ENCODE peak calls at places on chromosomes 11 and 22, in four cellular contexts. S is A549, L is HepG2, Q is K562. V is an unnamed sample.

GRCh38 chr22:35314161-35314942 is 14.7 kb downstream of the TOM1 start:
- DNase-seq in S (no peak), L (no peak), Q (no peak), V (no peak)

GRCh38 chr11:76419896-76420295 is 24.9 kb upstream of the EMSY start:
- DNase-seq in L (peak), S (peak), Q (peak), V (no peak)

GRCh38 chr11:133928628-133929059 is 28.1 kb downstream of the IGSF9B start:
- DNase-seq in S (no peak), Q (no peak), L (no peak), V (no peak)

GRCh38 chr11:862028-862703 is 19.5 kb downstream of the TSPAN4 start:
- DNase-seq in L (no peak), Q (peak), S (no peak), V (no peak)

GRCh38 chr22:24977370-24978230 is 25.1 kb downstream of the KIAA1671 start:
- DNase-seq in S (no peak), Q (no peak), L (no peak), V (no peak)

GRCh38 chr11:96303067-96303466 is 39.9 kb downstream of the MAML2 start:
- DNase-seq in Q (no peak), S (no peak), L (no peak), V (peak)

GRCh38 chr11:130165601-130166456 is 6.2 kb downstream of the ST14 start:
- DNase-seq in L (no peak), Q (no peak), S (no peak), V (no peak)

GRCh38 chr11:61061081-61061826 is 41.0 kb upstream of the CD5 start:
- DNase-seq in Q (no peak), S (no peak), L (no peak), V (no peak)

GRCh38 chr11:57703341-57703740 is 8.7 kb downstream of the MED19 start:
- DNase-seq in S (no peak), L (no peak), Q (no peak), V (peak)

GRCh38 chr11:123450593-123450992 is 20.5 kb downstream of the GRAMD1B start:
- DNase-seq in S (no peak), L (no peak), Q (no peak), V (peak)

GRCh38 chr22:28942801-28943500 is 59.6 kb downstream of the ZNRF3 start:
- DNase-seq in L (no peak), Q (no peak), S (no peak), V (no peak)

GRCh38 chr11:95346207-95346718 is 115.3 kb upstream of the SESN3 start:
- DNase-seq in L (no peak), Q (no peak), S (no peak), V (no peak)

GRCh38 chr11:131944709-131945108 is 574.3 kb downstream of the NTM start:
- DNase-seq in L (no peak), S (no peak), Q (no peak), V (peak)

GRCh38 chr11:11261629-11262028 is 91.4 kb downstream of the CSNK2A3 start:
- DNase-seq in L (no peak), S (no peak), Q (no peak), V (no peak)

GRCh38 chr22:25407226-25407858 is 157.1 kb upstream of the GRK3 start:
- DNase-seq in Q (no peak), L (no peak), S (no peak), V (no peak)

GRCh38 chr11:61730222-61730994 is 22.0 kb upstream of the MYRF start:
- DNase-seq in Q (no peak), L (no peak), S (peak), V (no peak)

GRCh38 chr11:84465040-84465439 is 1162.1 kb downstream of the DLG2 start:
- DNase-seq in S (no peak), L (no peak), Q (no peak), V (no peak)

GRCh38 chr11:58928691-58929090 is 10.6 kb upstream of the GLYATL1 start:
- DNase-seq in S (no peak), Q (no peak), L (no peak), V (no peak)

GRCh38 chr11:23585700-23586099 is 725.4 kb upstream of the CCDC179 start:
- DNase-seq in Q (no peak), L (no peak), S (no peak), V (no peak)

GRCh38 chr11:45805305-45806071 is 539 bp downstream of the SLC35C1 start:
- DNase-seq in S (peak), Q (peak), L (peak), V (peak)

GRCh38 chr11:11243790-11244469 is 109.1 kb downstream of the CSNK2A3 start:
- DNase-seq in L (no peak), S (peak), Q (peak), V (no peak)

GRCh38 chr11:1038361-1038760 is 1.8 kb upstream of the MUC6 start:
- DNase-seq in Q (no peak), L (no peak), S (no peak), V (no peak)

GRCh38 chr11:15707971-15708370 is 593.2 kb downstream of the INSC start:
- DNase-seq in Q (no peak), S (peak), L (no peak), V (peak)

GRCh38 chr11:96314326-96315050 is 28.5 kb downstream of the MAML2 start:
- DNase-seq in S (no peak), L (no peak), Q (no peak), V (peak)

GRCh38 chr22:30717331-30717921 is 22.8 kb downstream of the OSBP2 start:
- DNase-seq in S (peak), L (peak), Q (no peak), V (peak)

GRCh38 chr22:30718491-30718890 is 23.8 kb downstream of the OSBP2 start:
- DNase-seq in S (no peak), Q (no peak), L (no peak), V (no peak)

GRCh38 chr22:30718938-30719337 is 24.3 kb downstream of the OSBP2 start:
- DNase-seq in S (no peak), L (no peak), Q (no peak), V (no peak)

GRCh38 chr22:30717952-30718351 is 23.3 kb downstream of the OSBP2 start:
- DNase-seq in L (no peak), Q (no peak), S (no peak), V (no peak)

GRCh38 chr22:30720263-30720837 is 25.7 kb downstream of the OSBP2 start:
- DNase-seq in L (no peak), Q (no peak), S (no peak), V (no peak)
- TF ChIP-seq RFX5 in L (no peak), Q (no peak), S (no peak), V (no peak)

GRCh38 chr11:72607101-72607468 is 67.1 kb downstream of the PDE2A start:
- DNase-seq in L (no peak), S (no peak), Q (no peak), V (no peak)
- TF ChIP-seq POLR2A in L (no peak), S (no peak), Q (no peak), V (no peak)

GRCh38 chr11:36150986-36151385 is 138.2 kb downstream of the COMMD9 start:
- DNase-seq in Q (no peak), S (no peak), L (no peak), V (peak)
- TF ChIP-seq RFX5 in Q (no peak), S (no peak), L (no peak), V (no peak)

GRCh38 chr11:2990617-2991476 is 1.3 kb downstream of the NAP1L4 start:
- DNase-seq in L (peak), S (peak), Q (no peak), V (no peak)
- TF ChIP-seq POLR2A in L (peak), S (no peak), Q (no peak), V (no peak)

GRCh38 chr22:49855491-49855911 is 1.9 kb downstream of the ZBED4 start:
- DNase-seq in Q (no peak), S (no peak), L (no peak), V (peak)
- TF ChIP-seq RFX5 in Q (no peak), S (no peak), L (no peak), V (no peak)

GRCh38 chr11:118789501-118790356 is 1.2 kb downstream of the DDX6 start:
- DNase-seq in S (no peak), L (no peak), Q (no peak), V (no peak)
- TF ChIP-seq POLR2A in S (no peak), L (no peak), Q (no peak), V (no peak)

GRCh38 chr11:64844330-64845124 is at the start of gene CDC42BPG:
- DNase-seq in S (peak), Q (peak), L (peak), V (peak)
- TF ChIP-seq RFX5 in S (no peak), Q (no peak), L (no peak), V (no peak)

V was measured in IMR-90.